ENCODE peak calls at places on chromosomes 1 and 21, in five cellular contexts. F is upper lobe of right lung, X is astrocyte, Q is esophagus squamous epithelium, R is heart right ventricle. L is an unnamed sample.

GRCh38 chr1:221444346-221444745 is 297.5 kb downstream of the DUSP10 start:
- DNase-seq in F (no peak), X (peak), Q (no peak), R (no peak), L (no peak)

GRCh38 chr1:26978893-26979292 is 14.6 kb upstream of the TRNP1 start:
- DNase-seq in F (no peak), X (no peak), Q (no peak), R (no peak), L (no peak)

GRCh38 chr1:175690926-175691325 is 52.5 kb downstream of the TNR start:
- DNase-seq in F (no peak), X (no peak), Q (no peak), R (no peak), L (no peak)

GRCh38 chr1:30423570-30423969 is 299.8 kb downstream of the MATN1 start:
- DNase-seq in F (no peak), X (no peak), Q (no peak), R (no peak), L (no peak)

GRCh38 chr1:59696421-59697115 is 118.2 kb upstream of the HOOK1 start:
- DNase-seq in F (no peak), X (no peak), Q (no peak), R (no peak), L (no peak)

GRCh38 chr21:26965567-26966359 is 1.1 kb downstream of the ADAMTS5 start:
- DNase-seq in F (peak), X (no peak), Q (no peak), R (peak), L (peak)

GRCh38 chr1:60984066-60984799 is 98.1 kb upstream of the NFIA start:
- DNase-seq in F (no peak), X (peak), Q (no peak), R (peak), L (peak)

GRCh38 chr21:44992608-44993031 is 52.8 kb downstream of the SLX9 start:
- DNase-seq in F (no peak), X (no peak), Q (no peak), R (no peak), L (no peak)

GRCh38 chr1:53190210-53190611 is 6.4 kb upstream of the CPT2 start:
- DNase-seq in F (no peak), X (no peak), Q (no peak), R (no peak), L (no peak)

GRCh38 chr1:204975568-204976235 is 67.3 kb upstream of the CNTN2 start:
- DNase-seq in F (no peak), X (no peak), Q (no peak), R (peak), L (peak)

DNA sequence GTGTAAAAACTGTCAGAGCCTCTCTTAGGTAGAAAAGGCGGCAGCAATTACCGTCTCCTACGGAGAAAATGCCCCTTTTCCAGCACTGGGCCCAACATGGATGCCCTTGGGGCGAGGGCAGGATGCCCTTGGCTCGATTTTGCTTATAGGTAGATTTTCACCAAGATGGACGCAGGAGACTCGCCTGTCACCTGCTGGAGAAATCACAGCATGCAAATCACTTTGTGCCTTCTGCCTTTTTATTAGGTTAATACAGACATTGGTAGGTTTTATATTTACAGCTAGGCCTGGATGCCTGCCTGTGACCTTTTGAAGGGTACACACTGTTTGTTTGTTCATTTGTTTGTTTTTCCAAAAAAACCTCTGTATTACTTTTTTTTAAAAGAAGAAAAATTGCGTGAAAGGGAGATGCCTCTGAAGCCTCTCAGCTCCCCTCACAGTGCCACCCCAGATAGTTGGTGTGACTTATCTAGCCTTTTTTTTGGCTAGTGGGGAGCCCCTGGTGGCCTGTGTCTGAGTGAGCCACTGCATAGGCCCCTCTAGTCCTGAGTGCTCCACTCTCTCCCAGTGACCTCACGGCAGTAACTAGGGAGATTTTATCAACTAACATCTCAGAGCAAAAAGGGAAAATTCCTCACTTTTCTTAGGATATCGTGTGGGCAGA is 2.5 kb downstream of the ATP1B1 start:
- DNase-seq in F (peak), X (no peak), Q (no peak), R (no peak), L (no peak)
- H3K4me3 ChIP-seq in F (peak), X (peak), Q (peak), R (peak), L (peak)

GRCh38 chr1:157734328-157734727 is 33.8 kb upstream of the FCRL3 start:
- DNase-seq in F (no peak), X (no peak), Q (no peak), R (peak), L (no peak)
- H3K27ac ChIP-seq in F (no peak), X (no peak), Q (no peak), R (no peak), L (no peak)

DNA sequence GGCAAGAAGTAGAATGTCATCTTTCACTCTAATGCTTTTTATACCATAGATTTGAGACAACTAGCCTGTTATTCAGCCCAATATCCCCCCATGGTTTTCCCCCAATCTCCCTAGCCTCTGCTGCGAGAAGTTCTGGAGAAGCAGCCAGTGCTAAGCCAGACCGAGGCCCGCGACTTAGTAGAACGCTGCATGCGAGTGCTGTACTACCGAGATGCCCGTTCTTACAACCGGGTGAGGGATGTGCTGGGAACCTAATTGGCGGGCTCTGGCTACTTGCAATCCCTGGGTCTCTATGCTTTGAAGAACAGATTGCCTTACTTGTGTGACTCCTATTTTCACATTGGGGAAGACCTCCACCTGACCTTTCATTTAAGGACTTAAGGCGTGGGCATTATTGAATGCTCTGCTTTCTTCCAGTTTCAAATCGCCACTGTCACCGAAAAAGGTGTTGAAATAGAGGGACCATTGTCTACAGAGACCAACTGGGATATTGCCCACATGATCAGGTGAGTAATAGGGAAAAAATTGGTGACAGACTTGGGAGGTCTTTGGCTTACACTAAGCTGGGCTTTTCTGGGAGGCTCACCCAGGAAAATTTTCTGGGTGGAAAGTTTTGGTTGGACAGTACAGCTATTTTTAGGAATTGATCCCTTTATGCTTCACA is 1.9 kb downstream of the PSMB4 start:
- DNase-seq in F (no peak), X (peak), Q (no peak), R (no peak), L (peak)
- H3K4me3 ChIP-seq in F (no peak), X (peak), Q (no peak), R (no peak), L (no peak)

GRCh38 chr1:230558324-230558723 is 84.0 kb upstream of the COG2 start:
- DNase-seq in F (no peak), X (no peak), Q (no peak), R (no peak), L (no peak)
- H3K27ac ChIP-seq in F (no peak), X (no peak), Q (no peak), R (no peak), L (no peak)